ENCODE peak calls at places on chromosomes 6 and 20, in six cellular contexts. N is stomach, J is A549, F is transverse colon, L is tibial nerve, M is upper lobe of left lung. O is an unnamed sample.

GRCh38 chr6:139376604-139377218 is 2.3 kb upstream of the CITED2 start:
- DNase-seq in N (peak; percentile 82), J (peak; percentile 8), F (peak; percentile 61), L (peak; percentile 66), M (peak; percentile 79), O (peak; percentile 87)

GRCh38 chr6:89145461-89145961 is 344 bp upstream of the PM20D2 start:
- DNase-seq in N (no peak), J (peak; percentile 18), F (no peak), L (no peak), M (no peak), O (no peak)

GRCh38 chr6:167477688-167478087 is 152.8 kb downstream of the TTLL2 start:
- DNase-seq in N (no peak), J (no peak), F (no peak), L (no peak), M (no peak), O (no peak)

GRCh38 chr6:166105341-166106075 is 62.1 kb downstream of the TBXT start:
- DNase-seq in N (no peak), J (no peak), F (no peak), L (no peak), M (no peak), O (no peak)

GRCh38 chr6:154653853-154654252 is 79.4 kb upstream of the SCAF8 start:
- DNase-seq in N (no peak), J (peak; percentile 13), F (no peak), L (no peak), M (peak; percentile 52), O (peak; percentile 10)

GRCh38 chr6:63807056-63807455 is 171.5 kb downstream of the PHF3 start:
- DNase-seq in N (no peak), J (no peak), F (no peak), L (no peak), M (no peak), O (no peak)

GRCh38 chr6:41651246-41651961 is 13.1 kb downstream of the MDFI start:
- DNase-seq in N (no peak), J (no peak), F (no peak), L (no peak), M (no peak), O (no peak)

GRCh38 chr6:36839819-36840379 is 655 bp upstream of the CPNE5 start:
- DNase-seq in N (peak; percentile 30), J (peak; percentile 15), F (no peak), L (no peak), M (no peak), O (peak; percentile 76)

GRCh38 chr6:159038914-159039884 is 5.6 kb downstream of the TAGAP start:
- DNase-seq in N (no peak), J (no peak), F (no peak), L (no peak), M (peak; percentile 45), O (no peak)

GRCh38 chr20:44758247-44759101 is 12.8 kb downstream of the KCNK15 start:
- DNase-seq in N (no peak), J (no peak), F (no peak), L (no peak), M (no peak), O (no peak)

GRCh38 chr6:98041072-98041471 is 758.1 kb upstream of the MMS22L start:
- DNase-seq in N (no peak), J (no peak), F (no peak), L (no peak), M (no peak), O (no peak)

GRCh38 chr6:2873643-2874042 is 29.5 kb downstream of the SERPINB9 start:
- DNase-seq in N (no peak), J (no peak), F (no peak), L (no peak), M (no peak), O (no peak)

GRCh38 chr6:15338462-15338861 is 92.6 kb downstream of the JARID2 start:
- DNase-seq in N (no peak), J (no peak), F (no peak), L (no peak), M (no peak), O (no peak)

GRCh38 chr6:131924881-131925474 is 26.2 kb downstream of the CCN2 start:
- DNase-seq in N (no peak), J (peak; percentile 27), F (no peak), L (no peak), M (no peak), O (no peak)

GRCh38 chr6:2245103-2245953 is at the start of gene GMDS:
- DNase-seq in N (peak; percentile 90), J (peak; percentile 77), F (peak; percentile 92), L (peak; percentile 75), M (peak; percentile 91), O (peak; percentile 86)

GRCh38 chr20:13325796-13326340 is 104.8 kb downstream of the ISM1 start:
- DNase-seq in N (no peak), J (no peak), F (no peak), L (no peak), M (no peak), O (no peak)

GRCh38 chr6:143449082-143449481 is 1.4 kb downstream of the ADAT2 start:
- DNase-seq in N (no peak), J (no peak), F (no peak), L (no peak), M (no peak), O (no peak)

GRCh38 chr6:143449731-143450452 is 603 bp downstream of the ADAT2 start:
- DNase-seq in N (no peak), J (no peak), F (peak; percentile 23), L (no peak), M (peak; percentile 36), O (no peak)

GRCh38 chr6:143451531-143451930 is 926 bp downstream of the PEX3 start:
- DNase-seq in N (no peak), J (no peak), F (no peak), L (no peak), M (no peak), O (no peak)

DNA sequence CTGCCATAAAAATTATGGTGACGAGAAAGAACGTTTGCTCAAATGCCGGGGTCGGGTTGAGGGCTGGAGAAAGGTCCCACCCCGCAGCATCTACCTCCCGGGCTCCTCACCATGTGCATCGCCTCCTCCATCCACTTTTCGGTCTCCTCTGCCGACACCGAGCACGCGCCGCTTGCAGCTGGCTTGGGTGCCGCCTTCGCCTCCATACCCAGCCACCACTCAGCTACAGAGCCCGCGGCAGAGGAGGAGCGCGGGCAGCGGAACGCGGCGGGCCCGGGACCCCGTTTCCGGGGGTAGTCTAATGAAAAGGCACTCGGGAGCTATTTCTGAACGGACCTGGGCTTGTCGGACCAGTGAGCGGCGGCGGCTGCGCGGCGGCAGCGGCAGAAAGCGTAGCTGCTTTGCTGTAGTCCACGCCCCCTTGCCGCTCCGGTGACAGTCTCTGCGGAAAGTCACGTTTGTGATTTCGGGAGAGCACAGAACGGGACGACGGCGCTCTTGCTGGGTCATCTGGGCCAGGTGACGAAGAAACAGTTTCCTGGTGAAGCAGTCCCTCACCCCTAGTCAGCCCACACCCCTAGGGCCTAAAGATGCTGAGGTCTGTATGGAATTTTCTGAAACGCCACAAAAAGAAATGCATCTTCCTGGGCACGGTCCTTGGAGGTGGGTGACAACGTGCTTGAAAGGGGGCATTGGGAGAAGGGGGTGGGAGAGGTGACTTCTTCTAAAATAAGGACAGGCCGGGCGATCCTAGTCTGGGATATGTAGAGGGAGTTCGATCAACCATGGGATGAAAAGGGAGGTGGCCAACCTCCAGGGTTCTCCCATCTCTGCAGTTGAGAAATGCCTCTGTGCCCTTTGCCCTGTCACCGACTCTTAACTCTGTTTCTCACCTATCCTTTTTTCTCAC is at the start of the genes ADAT2 and PEX3:
- DNase-seq in N (peak; percentile 94), J (peak; percentile 73), F (peak; percentile 95), L (peak; percentile 69), M (peak; percentile 96), O (peak; percentile 90)
- TF ChIP-seq EP300 in N (no peak), J (no peak), F (no peak), L (peak; percentile 71), M (no peak), O (no peak)

GRCh38 chr6:4370066-4370465 is 234.7 kb upstream of the ECI2 start:
- DNase-seq in N (no peak), J (peak; percentile 45), F (no peak), L (no peak), M (no peak), O (no peak)

GRCh38 chr6:4372866-4373265 is 237.5 kb upstream of the ECI2 start:
- DNase-seq in N (no peak), J (no peak), F (no peak), L (no peak), M (no peak), O (no peak)

GRCh38 chr6:4369616-4370015 is 234.2 kb upstream of the ECI2 start:
- DNase-seq in N (no peak), J (no peak), F (no peak), L (no peak), M (no peak), O (no peak)

GRCh38 chr6:4368649-4369048 is 233.3 kb upstream of the ECI2 start:
- DNase-seq in N (no peak), J (no peak), F (no peak), L (no peak), M (no peak), O (no peak)

GRCh38 chr6:4371207-4371921 is 236.0 kb upstream of the ECI2 start:
- DNase-seq in N (peak; percentile 57), J (no peak), F (no peak), L (no peak), M (no peak), O (no peak)
- TF ChIP-seq EP300 in N (no peak), J (no peak), F (no peak), L (no peak), M (no peak), O (no peak)

GRCh38 chr20:50758992-50759391 is 27.6 kb downstream of the PARD6B start:
- DNase-seq in N (no peak), J (no peak), F (no peak), L (no peak), M (no peak), O (no peak)

GRCh38 chr20:50762435-50763201 is 31.2 kb downstream of the PARD6B start:
- DNase-seq in N (peak; percentile 91), J (peak; percentile 51), F (peak; percentile 62), L (no peak), M (peak; percentile 87), O (peak; percentile 71)

GRCh38 chr20:50758469-50758868 is 27.1 kb downstream of the PARD6B start:
- DNase-seq in N (no peak), J (no peak), F (no peak), L (no peak), M (no peak), O (no peak)

GRCh38 chr20:50762045-50762422 is 30.7 kb downstream of the PARD6B start:
- DNase-seq in N (no peak), J (no peak), F (no peak), L (no peak), M (no peak), O (peak; percentile 25)

GRCh38 chr20:50759678-50760077 is 28.3 kb downstream of the PARD6B start:
- DNase-seq in N (no peak), J (no peak), F (no peak), L (no peak), M (no peak), O (no peak)
- TF ChIP-seq EP300 in N (no peak), J (no peak), F (no peak), L (no peak), M (no peak), O (no peak)

GRCh38 chr20:36833275-36834020 is 42.5 kb upstream of the TLDC2 start:
- DNase-seq in N (no peak), J (no peak), F (peak; percentile 39), L (no peak), M (no peak), O (peak; percentile 71)

GRCh38 chr20:36832791-36833190 is 43.1 kb upstream of the TLDC2 start:
- DNase-seq in N (no peak), J (no peak), F (no peak), L (no peak), M (no peak), O (no peak)

GRCh38 chr20:36836591-36837329 is 39.2 kb upstream of the TLDC2 start:
- DNase-seq in N (peak; percentile 62), J (peak; percentile 69), F (peak; percentile 83), L (no peak), M (peak; percentile 76), O (peak; percentile 45)

GRCh38 chr20:36835025-36835424 is 40.9 kb upstream of the TLDC2 start:
- DNase-seq in N (no peak), J (no peak), F (no peak), L (no peak), M (no peak), O (no peak)

GRCh38 chr20:36835453-36836198 is 40.3 kb upstream of the TLDC2 start:
- DNase-seq in N (peak; percentile 92), J (peak; percentile 98), F (peak; percentile 94), L (peak; percentile 88), M (peak; percentile 95), O (peak; percentile 94)
- TF ChIP-seq EP300 in N (no peak), J (no peak), F (no peak), L (no peak), M (no peak), O (no peak)

O was measured in ovary.